ENCODE peak calls at places on chromosomes 12 and 14, in nine cellular contexts. S, R, B, D, W, I, C, M and N are unnamed samples.

GRCh38 chr12:5200276-5201087 is 156.8 kb downstream of the KCNA5 start:
- DNase-seq in W (peak; percentile 82), S (no peak), I (peak; percentile 62), M (peak; percentile 73), B (no peak), C (no peak), R (peak; percentile 84), D (no peak), N (peak; percentile 85)

GRCh38 chr12:124747426-124748161 is 116.1 kb downstream of the SCARB1 start:
- DNase-seq in R (no peak), I (no peak), B (no peak), M (peak; percentile 56), C (peak; percentile 94), D (peak; percentile 99), W (no peak), S (no peak), N (peak; percentile 38)

GRCh38 chr12:104615048-104615561 is 158.4 kb downstream of the CHST11 start:
- DNase-seq in D (no peak), W (no peak), I (no peak), M (peak; percentile 44), B (no peak), R (peak; percentile 24), S (no peak), C (no peak), N (no peak)

GRCh38 chr12:70052476-70052875 is 190.8 kb upstream of the CNOT2 start:
- DNase-seq in R (no peak), B (no peak), C (no peak), W (no peak), S (no peak), D (no peak), M (no peak), I (no peak), N (no peak)

GRCh38 chr12:84056-84455 is 17.5 kb downstream of the IQSEC3 start:
- DNase-seq in C (no peak), S (no peak), I (no peak), B (no peak), M (no peak), R (no peak), D (no peak), W (no peak), N (no peak)

GRCh38 chr14:78484002-78484401 is 313.8 kb downstream of the NRXN3 start:
- DNase-seq in C (no peak), D (no peak), S (no peak), B (no peak), M (no peak), R (no peak), W (no peak), I (no peak), N (no peak)

GRCh38 chr14:65006251-65006721 is 19.6 kb downstream of the FNTB start:
- DNase-seq in I (no peak), D (peak; percentile 62), S (no peak), M (no peak), C (peak; percentile 40), B (no peak), W (no peak), R (no peak), N (no peak)

GRCh38 chr12:100473716-100474150 is at the start of gene NR1H4:
- DNase-seq in B (no peak), S (no peak), W (no peak), I (no peak), D (peak; percentile 75), M (peak; percentile 32), C (no peak), R (no peak), N (no peak)

GRCh38 chr12:90543393-90543792 is 411.6 kb downstream of the CCER1 start:
- DNase-seq in R (no peak), W (no peak), C (no peak), S (no peak), B (no peak), D (peak; percentile 59), I (no peak), M (no peak), N (no peak)

GRCh38 chr12:108004368-108004767 is 124.7 kb upstream of the WSCD2 start:
- DNase-seq in C (no peak), S (no peak), M (no peak), I (no peak), D (no peak), B (no peak), R (peak; percentile 71), W (no peak), N (peak; percentile 22)

GRCh38 chr12:121697093-121697698 is 15.4 kb upstream of the TMEM120B start:
- DNase-seq in D (peak; percentile 31), W (no peak), C (no peak), R (peak; percentile 75), M (peak; percentile 80), I (no peak), B (no peak), S (peak; percentile 48), N (no peak)

GRCh38 chr14:103188691-103189480 is 65.6 kb downstream of the TNFAIP2 start:
- DNase-seq in I (peak; percentile 37), M (peak; percentile 45), W (peak; percentile 80), S (peak; percentile 20), C (no peak), D (no peak), B (no peak), R (peak; percentile 47), N (no peak)

GRCh38 chr12:47995976-47996375 is 8.3 kb downstream of the COL2A1 start:
- DNase-seq in B (no peak), R (no peak), S (no peak), I (peak; percentile 65), C (no peak), W (peak; percentile 54), D (peak; percentile 81), M (peak; percentile 33), N (no peak)

GRCh38 chr12:67940780-67941243 is 48.4 kb upstream of the IFNG-AS1 start:
- DNase-seq in M (peak; percentile 23), D (peak; percentile 68), C (peak; percentile 97), R (peak; percentile 63), S (no peak), B (no peak), W (no peak), I (peak; percentile 36), N (peak; percentile 49)

GRCh38 chr12:31015215-31015614 is 58.4 kb upstream of the DDX11 start:
- DNase-seq in M (no peak), S (no peak), R (no peak), I (no peak), D (no peak), C (no peak), B (no peak), W (no peak), N (no peak)

GRCh38 chr14:52185178-52185577 is 82.3 kb upstream of the PTGDR start:
- DNase-seq in S (no peak), W (no peak), C (no peak), B (no peak), M (no peak), R (no peak), I (no peak), D (no peak), N (no peak)

GRCh38 chr12:121523741-121524140 is 57.1 kb downstream of the KDM2B start:
- DNase-seq in B (no peak), C (no peak), M (no peak), D (no peak), I (no peak), S (no peak), R (no peak), W (no peak), N (no peak)

DNA sequence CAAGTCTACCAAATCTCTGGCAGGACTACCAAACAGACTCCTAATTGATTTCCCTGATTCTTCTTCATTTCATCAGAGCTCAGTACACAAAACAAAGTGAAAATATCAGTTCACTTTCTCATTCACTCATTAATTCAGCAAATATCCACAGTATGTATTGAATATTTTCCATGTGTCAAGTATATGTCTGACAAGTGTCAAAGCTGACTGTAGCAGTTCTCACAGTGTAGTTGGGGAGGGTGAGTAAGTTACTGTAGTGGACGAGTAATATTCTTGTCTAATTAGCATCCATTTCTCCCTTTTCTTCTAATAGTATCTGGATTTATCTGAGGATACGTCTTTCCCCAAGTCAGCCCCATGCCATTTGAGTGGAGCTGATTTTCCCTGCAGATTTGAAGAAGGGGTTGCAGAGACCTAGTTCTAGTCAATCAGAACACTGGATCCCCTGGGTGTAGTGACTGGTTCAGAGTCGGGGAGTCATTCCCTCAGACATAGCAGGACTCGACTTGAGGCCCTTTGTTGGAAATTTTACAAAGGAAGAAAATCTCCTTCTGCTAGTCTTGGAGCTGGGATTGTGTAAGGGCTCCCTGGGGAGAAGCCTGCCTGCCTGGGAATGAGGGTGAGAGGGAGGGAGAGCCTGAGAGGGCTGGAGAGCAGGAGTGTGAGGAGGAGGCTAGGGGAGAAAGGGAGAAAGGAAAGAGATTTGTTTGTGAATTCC is 51.4 kb downstream of the GRIP1 start:
- DNase-seq in C (no peak), W (peak; percentile 71), R (no peak), D (no peak), B (no peak), I (no peak), S (no peak), M (no peak), N (no peak)
- H3K4me3 ChIP-seq in C (no peak overlapping the region), W (no peak overlapping the region), R (no peak overlapping the region), D (no peak overlapping the region), B (no peak overlapping the region), I (no peak overlapping the region), S (no peak overlapping the region), M (no peak overlapping the region), N (no peak overlapping the region)

GRCh38 chr12:98830657-98831056 is 185.6 kb downstream of the APAF1 start:
- DNase-seq in M (no peak), W (no peak), C (no peak), I (no peak), R (no peak), B (no peak), D (no peak), S (no peak), N (no peak)
- TF ChIP-seq CTCF in M (no peak), W (no peak), C (no peak), I (no peak), R (no peak), B (no peak), D (no peak), S (no peak), N (no peak)

DNA sequence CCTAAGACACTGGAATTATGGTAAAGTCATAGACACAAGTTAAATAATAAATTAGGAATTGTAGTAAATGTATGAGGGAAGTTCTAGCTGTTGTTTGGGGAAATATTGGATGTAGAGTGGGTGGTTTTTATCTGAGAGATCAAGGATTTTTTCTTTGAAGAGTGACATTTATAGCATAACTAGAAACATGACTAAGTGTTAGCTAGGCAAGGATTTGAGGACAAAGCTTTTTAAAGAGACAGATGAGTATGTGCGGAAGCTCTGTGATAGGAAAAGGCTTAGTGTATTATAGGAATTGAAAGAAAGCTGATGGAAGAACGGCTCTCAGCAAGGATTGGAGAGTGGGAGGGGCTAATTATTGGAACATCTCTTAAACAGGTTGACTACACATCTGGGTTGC is 24.5 kb downstream of the PDZRN4 start:
- DNase-seq in R (no peak), I (no peak), C (no peak), B (no peak), W (no peak), D (no peak), S (no peak), M (no peak), N (no peak)
- H3K4me1 ChIP-seq in R (no peaks in the 10 kb centered on the region), I (no peaks in the 10 kb centered on the region), C (no peaks in the 10 kb centered on the region), B (peaks cover 27% of the 10 kb centered on the region), W (no peaks in the 10 kb centered on the region), D (no peaks in the 10 kb centered on the region), S (no peaks in the 10 kb centered on the region), M (no peaks in the 10 kb centered on the region), N (no peaks in the 10 kb centered on the region)

DNA sequence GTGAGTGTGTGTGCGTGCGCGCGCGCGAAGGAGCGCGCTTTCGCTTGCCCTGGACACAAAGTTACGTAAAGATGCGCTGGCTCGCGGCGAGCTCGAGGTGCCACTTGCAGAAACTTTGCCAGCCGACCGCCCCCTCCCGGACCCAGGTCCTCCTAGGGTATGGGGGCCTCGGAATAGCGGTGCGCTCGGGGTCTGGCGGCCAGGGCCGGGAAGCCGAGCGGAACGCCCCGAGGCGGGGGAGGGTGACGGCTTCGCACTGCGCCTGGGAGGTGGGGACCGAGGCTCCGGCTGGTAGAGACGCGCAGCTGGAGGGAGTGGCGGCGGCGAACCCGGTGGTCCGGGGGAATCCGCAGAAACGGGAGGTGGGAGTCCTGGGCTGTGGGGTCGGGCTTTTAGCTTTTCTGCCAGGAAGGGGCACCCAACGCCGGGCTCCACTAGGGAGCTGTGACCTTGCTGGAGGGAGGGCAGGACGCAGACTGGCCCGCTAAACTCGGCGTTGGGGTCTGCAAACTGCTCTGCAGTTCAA is 837 bp downstream of the RFX4 start:
- DNase-seq in M (no peak), I (no peak), R (peak; percentile 29), W (peak; percentile 73), C (no peak), B (no peak), S (no peak), D (no peak), N (no peak)
- H3K4me3 ChIP-seq in M (no peak overlapping the region), I (peak overlapping the region; percentile 51), R (peak overlapping the region; percentile 27), W (peak overlapping the region; percentile 53), C (no peak overlapping the region), B (peak overlapping the region; percentile 51), S (peak overlapping the region; percentile 19), D (peak overlapping the region; percentile 18), N (peak overlapping the region; percentile 28)